ENCODE peak calls at places on chromosomes 5 and 9, in nine cellular contexts. J, T, V, E, M, U, A, K and B are unnamed samples.

GRCh38 chr5:133847301-133847700 is 121.1 kb downstream of the C5orf15 start:
- DNase-seq in A (no peak), T (no peak), J (no peak), M (peak; percentile 17), V (no peak), K (no peak), U (no peak), E (no peak), B (no peak)

GRCh38 chr9:87640385-87640795 is 85.5 kb upstream of the CTSL start:
- DNase-seq in T (peak; percentile 88), M (no peak), K (peak; percentile 84), U (peak; percentile 61), E (no peak), V (no peak), J (no peak), A (peak; percentile 13), B (peak; percentile 49)

GRCh38 chr5:177476531-177477233 is 3.2 kb upstream of the DBN1 start:
- DNase-seq in V (no peak), U (peak; percentile 72), A (peak; percentile 68), J (no peak), K (peak; percentile 56), E (no peak), M (no peak), T (peak; percentile 95), B (no peak)

GRCh38 chr9:27835746-27836145 is 262.5 kb upstream of the C9orf72 start:
- DNase-seq in A (no peak), M (no peak), U (no peak), K (no peak), T (no peak), V (no peak), J (no peak), E (no peak), B (no peak)

GRCh38 chr9:81717747-81718077 is 28.4 kb upstream of the TLE1 start:
- DNase-seq in T (no peak), V (no peak), M (no peak), K (no peak), E (no peak), A (no peak), J (no peak), U (no peak), B (no peak)

GRCh38 chr9:127333326-127334064 is 63.5 kb upstream of the SLC2A8 start:
- DNase-seq in T (no peak), M (no peak), J (no peak), V (no peak), E (peak; percentile 27), A (no peak), K (no peak), U (no peak), B (no peak)

GRCh38 chr5:157309796-157310195 is 43.9 kb downstream of the CYFIP2 start:
- DNase-seq in E (no peak), A (no peak), J (peak; percentile 47), U (no peak), V (no peak), K (peak; percentile 7), T (no peak), M (no peak), B (no peak)

GRCh38 chr9:133351908-133352634 is 4.1 kb downstream of the RPL7A start:
- DNase-seq in J (peak; percentile 74), T (peak; percentile 56), U (peak; percentile 81), E (peak; percentile 60), V (no peak), K (peak; percentile 49), A (peak; percentile 60), M (no peak), B (no peak)

GRCh38 chr5:168749391-168750100 is 170.4 kb upstream of the PANK3 start:
- DNase-seq in E (no peak), M (no peak), A (no peak), V (no peak), K (no peak), J (no peak), T (no peak), U (no peak), B (no peak)

GRCh38 chr5:124866355-124867063 is 120.1 kb upstream of the ZNF608 start:
- DNase-seq in T (no peak), U (no peak), E (no peak), V (no peak), M (no peak), A (no peak), K (no peak), J (no peak), B (no peak)

GRCh38 chr9:100673249-100673648 is 95.4 kb downstream of the CAVIN4 start:
- DNase-seq in M (no peak), E (no peak), U (no peak), K (no peak), V (no peak), J (no peak), T (no peak), A (no peak), B (no peak)

GRCh38 chr9:120781236-120781635 is 12.0 kb downstream of the FBXW2 start:
- DNase-seq in E (no peak), A (no peak), J (no peak), M (no peak), K (no peak), V (no peak), U (no peak), T (no peak), B (no peak)

GRCh38 chr5:23234153-23234729 is 273.2 kb upstream of the PRDM9 start:
- DNase-seq in A (no peak), T (no peak), K (no peak), U (no peak), J (no peak), E (no peak), M (no peak), V (no peak), B (no peak)

GRCh38 chr9:100718717-100719116 is 140.8 kb downstream of the CAVIN4 start:
- DNase-seq in M (no peak), K (no peak), V (no peak), U (no peak), E (no peak), J (no peak), T (no peak), A (no peak), B (no peak)

GRCh38 chr5:178524093-178524882 is 65.9 kb downstream of the COL23A1 start:
- DNase-seq in V (no peak), M (no peak), U (no peak), T (no peak), K (no peak), J (no peak), E (no peak), A (no peak), B (no peak)

DNA sequence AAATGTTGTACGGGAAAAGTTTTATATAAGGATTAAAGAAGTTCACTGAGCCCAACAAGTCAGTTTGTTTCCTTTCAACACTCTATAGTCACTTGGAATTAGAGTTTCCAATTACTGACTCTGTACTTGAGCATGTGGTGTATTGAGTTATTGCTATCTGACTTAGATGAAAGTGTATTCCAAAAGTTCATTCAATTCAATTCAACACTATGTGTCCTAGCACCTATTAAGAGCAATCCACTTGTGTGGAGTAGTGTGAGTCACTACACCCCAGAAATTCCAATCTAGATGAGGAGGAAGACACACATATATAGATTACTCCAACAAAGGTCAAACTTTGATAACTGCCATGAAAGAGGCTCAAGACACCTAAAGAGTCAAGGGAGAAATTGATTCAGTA is 98.2 kb upstream of the SLCO6A1 start:
- DNase-seq in J (no peak), E (no peak), K (no peak), V (no peak), U (no peak), T (no peak), A (no peak), M (no peak), B (no peak)
- TF ChIP-seq CTCF in J (no peak), E (no peak), K (no peak), V (no peak), U (no peak), T (no peak), A (no peak), M (no peak), B (no peak)

GRCh38 chr5:97087138-97087537 is 55.3 kb downstream of the LIX1 start:
- DNase-seq in U (no peak), E (no peak), J (no peak), T (no peak), V (no peak), A (no peak), M (no peak), K (no peak), B (no peak)
- H3K4me3 ChIP-seq in U (no peak overlapping the region), E (no peak overlapping the region), J (no peak overlapping the region), T (no peak overlapping the region), V (no peak overlapping the region), A (no peak overlapping the region), M (no peak overlapping the region), K (no peak overlapping the region), B (no peak overlapping the region)

DNA sequence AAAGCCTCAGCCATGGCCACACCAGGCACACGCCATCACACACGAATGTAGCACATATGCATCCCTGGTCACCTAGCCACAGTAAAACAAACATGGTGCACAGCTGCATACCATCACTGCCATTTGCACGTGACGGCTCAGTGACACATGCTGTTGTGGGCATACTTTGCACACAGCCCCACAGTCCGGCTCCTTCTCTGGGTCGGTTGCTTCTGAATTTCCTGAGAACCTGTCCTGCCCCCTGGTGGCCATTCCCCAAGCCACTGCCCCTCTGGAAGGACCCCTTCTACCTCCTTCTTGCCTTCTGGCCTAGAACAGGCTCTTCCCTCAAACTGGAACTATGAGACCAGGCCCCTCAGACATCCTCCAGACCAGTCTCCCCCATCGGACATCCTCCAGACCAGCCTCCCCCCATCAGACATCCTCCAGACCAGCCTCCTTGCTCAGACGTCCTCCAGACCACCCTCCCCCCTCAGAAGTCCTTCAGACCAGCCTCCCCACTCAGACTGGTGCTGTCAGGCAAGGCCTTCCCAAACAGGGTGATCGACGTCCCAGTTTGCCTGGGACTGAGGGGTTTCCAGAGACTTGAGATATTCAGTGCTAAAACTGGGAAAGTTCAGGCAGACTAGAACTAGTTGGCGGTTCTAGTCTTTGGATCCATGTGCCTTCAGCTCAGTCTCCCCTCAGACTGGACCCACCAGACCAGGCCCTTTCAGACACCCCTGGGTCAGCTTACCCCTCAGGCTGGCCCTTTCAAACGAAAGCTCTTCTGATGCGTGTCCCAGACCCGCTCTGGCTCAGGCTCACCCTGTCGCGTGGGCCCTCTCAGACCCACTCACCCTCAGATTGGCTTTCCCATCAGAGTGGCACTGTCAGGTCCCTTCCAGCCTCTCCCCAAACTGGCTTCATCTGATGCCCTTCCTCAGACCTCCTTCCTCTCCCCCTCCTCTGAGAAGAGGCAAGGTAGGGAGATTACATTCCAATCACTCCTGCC is 24.3 kb upstream of the ENHO start:
- DNase-seq in A (peak; percentile 70), E (peak; percentile 45), U (peak; percentile 87), T (peak; percentile 74), J (peak; percentile 86), K (peak; percentile 67), M (peak; percentile 84), V (peak; percentile 10), B (no peak)
- TF ChIP-seq CTCF in A (peak; percentile 60), E (peak; percentile 52), U (peak; percentile 75), T (peak; percentile 76), J (peak; percentile 86), K (peak; percentile 83), M (peak; percentile 87), V (peak; percentile 63), B (peak; percentile 80)

DNA sequence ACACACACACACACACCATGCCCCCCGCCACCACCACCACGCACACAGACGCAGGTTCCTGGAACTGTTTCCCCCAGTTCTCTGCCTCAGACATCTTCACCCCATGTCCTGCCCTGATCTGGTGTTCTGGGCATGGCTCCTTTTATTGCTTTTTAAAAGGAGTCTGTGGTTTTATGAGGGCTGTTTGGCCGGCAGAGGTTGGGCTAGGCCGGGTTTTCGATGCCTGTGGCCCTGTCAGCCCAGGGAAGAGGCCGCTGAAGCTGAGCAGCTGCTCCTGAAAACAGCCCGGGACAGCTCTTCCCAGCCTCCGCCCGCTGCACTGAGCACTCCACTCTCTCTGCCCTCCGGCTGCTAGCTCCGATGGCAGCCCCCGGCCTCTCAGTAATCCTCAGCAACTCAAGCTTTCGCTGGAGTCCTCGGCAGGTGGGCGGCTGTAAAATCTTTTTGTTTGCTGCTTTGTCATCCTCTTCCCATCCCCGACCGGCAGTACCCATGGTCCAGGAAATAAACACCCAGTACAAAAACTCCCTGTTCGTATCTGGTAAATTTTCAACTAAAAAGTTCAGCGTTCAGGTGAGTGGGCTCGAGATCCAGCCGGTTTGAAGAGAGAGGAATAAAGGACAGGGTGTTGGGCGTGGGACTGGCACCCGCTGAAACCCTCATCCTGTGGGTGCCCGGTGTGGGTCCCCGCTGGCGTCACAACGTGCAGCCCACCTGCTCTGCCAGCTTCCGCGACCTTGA is 103.0 kb upstream of the ERCC6L2 start:
- DNase-seq in U (no peak), T (peak; percentile 72), J (peak; percentile 91), E (no peak), V (no peak), A (peak; percentile 65), M (no peak), K (peak; percentile 81), B (no peak)
- H3K4me3 ChIP-seq in U (no peak overlapping the region), T (no peak overlapping the region), J (no peak overlapping the region), E (no peak overlapping the region), V (no peak overlapping the region), A (no peak overlapping the region), M (no peak overlapping the region), K (no peak overlapping the region), B (no peak overlapping the region)